ENCODE peak calls at places on chromosome 18, in nine cellular contexts. W is A549; H is AG04450; T is ovary; Y is heart right ventricle; G is psoas muscle; O is OCI-LY7; D is CD8-positive, alpha-beta T cell; E is pancreas. N is an unnamed sample.

GRCh38 chr18:31957728-31958127 is 14.8 kb upstream of the TRAPPC8 start:
- DNase-seq in H (no peak), O (no peak), W (no peak), D (no peak), T (no peak), Y (no peak), G (no peak), E (no peak), N (no peak)

GRCh38 chr18:27861539-27861938 is 315.4 kb downstream of the CDH2 start:
- DNase-seq in Y (no peak), G (no peak), O (no peak), T (no peak), W (no peak), D (no peak), E (no peak), H (no peak), N (peak; percentile 64)

GRCh38 chr18:7575465-7576026 is 8.4 kb downstream of the PTPRM start:
- DNase-seq in Y (no peak), O (no peak), H (no peak), D (no peak), E (no peak), W (peak; percentile 12), G (no peak), T (no peak), N (no peak)

GRCh38 chr18:74288041-74288440 is 3.7 kb downstream of the CYB5A start:
- DNase-seq in E (no peak), T (no peak), W (no peak), G (no peak), H (no peak), O (no peak), Y (no peak), D (no peak), N (no peak)

GRCh38 chr18:24702001-24702400 is 241.6 kb downstream of the HRH4 start:
- DNase-seq in O (no peak), Y (no peak), H (no peak), D (no peak), W (no peak), T (no peak), E (no peak), G (no peak), N (no peak)

GRCh38 chr18:3529077-3529476 is 79.1 kb downstream of the TGIF1 start:
- DNase-seq in O (no peak), E (no peak), D (no peak), H (no peak), Y (no peak), W (no peak), T (no peak), G (no peak), N (no peak)

GRCh38 chr18:20971886-20972267 is 139.7 kb downstream of the ROCK1 start:
- DNase-seq in H (no peak), G (no peak), Y (no peak), E (no peak), D (no peak), T (no peak), W (peak; percentile 27), O (peak; percentile 37), N (no peak)

GRCh38 chr18:36177913-36178312 is 9.4 kb upstream of the MOCOS start:
- DNase-seq in E (no peak), O (no peak), H (no peak), T (peak; percentile 54), W (no peak), Y (no peak), D (no peak), G (no peak), N (no peak)

GRCh38 chr18:62614499-62614898 is 91.7 kb downstream of the ZCCHC2 start:
- DNase-seq in T (no peak), G (no peak), O (no peak), D (no peak), E (no peak), H (no peak), Y (no peak), W (no peak), N (no peak)

GRCh38 chr18:62612721-62613120 is 89.9 kb downstream of the ZCCHC2 start:
- DNase-seq in O (no peak), E (no peak), D (no peak), Y (no peak), G (no peak), H (no peak), T (no peak), W (no peak), N (no peak)

GRCh38 chr18:62610509-62611394 is 87.9 kb downstream of the ZCCHC2 start:
- DNase-seq in Y (peak; percentile 55), H (no peak), W (no peak), D (no peak), E (no peak), T (peak; percentile 31), O (no peak), G (no peak), N (no peak)

GRCh38 chr18:62612246-62612645 is 89.4 kb downstream of the ZCCHC2 start:
- DNase-seq in W (no peak), D (no peak), T (no peak), O (no peak), G (no peak), Y (no peak), E (no peak), H (no peak), N (no peak)

DNA sequence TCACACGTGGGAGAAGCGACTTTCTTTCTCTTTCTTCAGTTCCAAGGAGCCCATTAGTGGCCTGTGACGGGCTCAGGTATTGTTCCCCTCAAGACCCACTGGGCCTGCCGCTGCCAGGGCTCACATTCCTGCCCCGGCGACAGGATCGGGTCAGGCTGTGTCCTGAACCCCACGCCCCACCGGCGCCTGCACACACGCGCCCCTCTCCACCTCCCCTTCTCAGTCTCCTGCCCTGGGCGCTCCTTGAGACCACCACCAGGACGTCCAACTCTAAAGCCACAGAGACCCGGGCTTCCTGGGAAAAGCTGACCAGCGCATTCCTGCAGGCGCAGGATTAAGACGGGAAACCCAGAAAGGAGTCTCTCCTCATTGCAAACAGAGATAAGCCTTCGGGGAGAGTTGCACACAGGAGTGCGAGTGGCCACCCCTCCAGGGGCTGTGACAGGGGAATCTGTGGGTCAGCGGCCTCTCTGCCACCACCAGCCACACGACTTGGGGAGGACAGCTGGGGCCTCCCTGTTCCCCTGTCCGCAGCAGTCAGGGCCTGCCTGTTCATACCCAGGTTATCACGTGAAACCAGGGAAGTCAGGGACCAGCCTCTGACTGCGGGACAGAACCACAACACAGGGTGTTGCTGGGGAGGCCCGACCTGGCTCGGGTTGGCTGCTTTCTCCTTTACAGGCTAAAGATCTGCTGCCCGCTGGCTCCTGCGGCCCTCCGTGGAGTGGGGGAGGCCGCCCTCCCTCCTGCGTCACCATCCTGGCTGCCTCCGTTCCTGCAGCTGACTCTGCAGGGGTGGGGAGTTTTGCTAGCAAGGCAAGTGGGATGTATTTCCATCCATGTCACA is 88.8 kb downstream of the ZCCHC2 start:
- DNase-seq in G (peak; percentile 62), D (no peak), H (no peak), T (peak; percentile 43), Y (peak; percentile 76), E (no peak), W (no peak), O (no peak), N (no peak)
- H3K4me3 ChIP-seq in G (peak overlapping the region; percentile 46), D (no peak overlapping the region), H (no peak overlapping the region), T (peak overlapping the region; percentile 26), Y (peak overlapping the region; percentile 41), E (peak overlapping the region; percentile 8), W (no peak overlapping the region), O (no peak overlapping the region), N (peak overlapping the region; percentile 39)

DNA sequence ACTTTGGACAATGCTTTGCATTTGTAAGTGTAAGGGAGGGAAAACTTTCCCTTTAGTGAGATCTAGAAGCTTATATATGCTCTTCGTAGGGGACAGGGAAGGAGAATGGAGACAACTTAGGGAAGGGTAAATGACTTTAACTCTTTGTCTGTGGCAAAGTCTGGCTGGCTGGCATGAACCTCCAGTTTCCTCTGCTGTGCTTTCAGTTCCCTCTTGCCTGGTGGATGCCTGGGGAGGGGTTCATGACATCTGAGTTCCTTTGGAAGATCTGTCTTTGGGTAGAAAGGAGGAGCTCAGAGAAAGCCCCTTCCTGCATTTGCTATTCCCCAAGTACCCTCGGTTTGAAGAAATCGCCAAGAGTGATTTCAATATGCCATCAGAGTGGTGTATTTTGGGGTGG is 143.6 kb downstream of the VAPA start:
- DNase-seq in O (no peak), H (no peak), G (no peak), W (no peak), D (no peak), T (no peak), Y (no peak), E (no peak), N (no peak)
- H3K27ac ChIP-seq in O (no peak overlapping the region), H (peak overlapping the region; percentile 88), G (no peak overlapping the region), W (no peak overlapping the region), D (no peak overlapping the region), T (no peak overlapping the region), Y (peak overlapping the region; percentile 72), E (peak overlapping the region; percentile 70), N (peak overlapping the region; percentile 12)

GRCh38 chr18:65934874-65935273 is 184.1 kb downstream of the CDH7 start:
- DNase-seq in O (no peak), W (no peak), Y (no peak), E (peak; percentile 20), H (no peak), T (no peak), G (no peak), D (no peak), N (no peak)

GRCh38 chr18:65941482-65941881 is 190.7 kb downstream of the CDH7 start:
- DNase-seq in Y (no peak), O (no peak), T (no peak), E (no peak), W (no peak), H (no peak), D (no peak), G (no peak), N (no peak)

GRCh38 chr18:65938592-65939372 is 188.0 kb downstream of the CDH7 start:
- DNase-seq in H (no peak), Y (no peak), O (peak; percentile 8), E (peak; percentile 22), G (no peak), T (no peak), D (no peak), W (peak; percentile 59), N (no peak)

GRCh38 chr18:65937180-65937579 is 186.4 kb downstream of the CDH7 start:
- DNase-seq in Y (no peak), E (no peak), G (no peak), H (no peak), D (no peak), O (no peak), T (no peak), W (no peak), N (no peak)

DNA sequence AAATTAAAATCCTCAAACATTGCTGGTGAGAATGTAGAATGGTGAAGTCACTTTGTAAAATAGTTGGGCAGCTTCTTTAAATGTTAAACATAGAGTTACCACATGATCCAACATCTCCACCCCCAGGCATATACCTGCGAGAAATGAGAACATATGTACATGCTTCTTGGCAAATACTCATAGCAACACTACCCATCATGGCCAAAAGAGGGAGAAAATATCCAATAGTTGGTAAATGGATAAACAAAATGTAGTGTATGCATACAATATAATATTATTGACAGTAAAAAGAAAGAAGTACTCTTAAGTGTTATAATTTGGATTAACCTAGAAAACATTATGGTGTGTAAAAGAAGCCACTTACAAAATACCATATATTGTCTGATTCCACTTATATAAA is 185.9 kb downstream of the CDH7 start:
- DNase-seq in E (no peak), W (no peak), O (no peak), H (no peak), T (no peak), Y (no peak), G (no peak), D (no peak), N (no peak)
- TF ChIP-seq CTCF in E (no peak), W (no peak), O (no peak), H (no peak), T (no peak), Y (no peak), G (no peak), D (no peak), N (no peak)

DNA sequence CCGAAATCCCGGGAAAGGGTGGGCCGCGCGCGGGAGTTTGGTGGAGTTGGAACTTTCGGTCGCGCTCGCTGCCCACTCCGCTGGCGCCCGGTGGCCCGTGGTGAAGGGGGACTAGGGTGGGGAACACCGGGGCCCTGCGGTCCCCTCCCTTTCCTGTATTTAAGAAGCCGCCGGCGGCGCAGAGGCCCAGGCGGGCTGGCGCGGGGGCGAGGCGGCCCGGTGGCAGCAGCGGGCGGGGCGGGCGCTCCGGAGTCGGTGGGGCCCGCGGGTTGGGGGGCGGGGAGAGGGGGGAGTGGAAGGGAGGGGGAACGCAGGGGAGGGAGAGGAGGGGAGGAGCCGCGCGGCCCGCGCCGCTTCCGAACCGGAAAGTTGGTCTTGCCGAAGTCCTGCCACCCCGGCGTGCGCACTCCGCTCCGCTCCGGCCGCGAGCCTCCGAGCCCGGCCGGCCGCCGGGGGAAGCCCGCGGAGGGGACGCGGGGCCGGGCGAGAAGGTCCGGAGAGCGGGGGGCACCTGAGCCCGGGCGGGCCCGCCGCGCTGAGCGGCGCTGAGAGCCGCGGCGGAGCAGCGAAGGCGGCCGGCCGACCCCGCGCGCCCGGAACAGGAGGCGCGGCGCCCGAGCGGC is 449 bp upstream of the SALL3 start:
- DNase-seq in W (no peak), D (no peak), E (no peak), O (no peak), G (no peak), Y (no peak), H (no peak), T (no peak), N (no peak)
- H3K4me3 ChIP-seq in W (no peak overlapping the region), D (no peak overlapping the region), E (no peak overlapping the region), O (no peak overlapping the region), G (peak overlapping the region; percentile 47), Y (peak overlapping the region; percentile 22), H (no peak overlapping the region), T (no peak overlapping the region), N (no peak overlapping the region)